ENCODE peak calls at places on chromosomes 4 and X, in five cellular contexts. K is esophagus muscularis mucosa, W is transverse colon, T is Panc1, S is HCT116. X is an unnamed sample.

GRCh38 chrX:45801554-45801953 is 600.9 kb upstream of the DIPK2B start:
- DNase-seq in K (no peak), W (no peak), T (no peak), S (no peak), X (no peak)

GRCh38 chrX:40261955-40262596 is 164.3 kb upstream of the BCOR start:
- DNase-seq in K (no peak), W (no peak), T (no peak), S (no peak), X (no peak)

GRCh38 chr4:94610140-94610539 is 147.6 kb upstream of the BMPR1B start:
- DNase-seq in K (no peak), W (no peak), T (no peak), S (no peak), X (no peak)

GRCh38 chrX:72201836-72202536 is 20.4 kb downstream of the PIN4 start:
- DNase-seq in K (no peak), W (no peak), T (peak), S (no peak), X (no peak)

GRCh38 chr4:146368209-146368608 is 153.5 kb downstream of the SLC10A7 start:
- DNase-seq in K (no peak), W (no peak), T (no peak), S (no peak), X (no peak)

GRCh38 chr4:80173387-80173786 is 23.9 kb upstream of the PRDM8 start:
- DNase-seq in K (no peak), W (no peak), T (no peak), S (no peak), X (no peak)

GRCh38 chr4:144463236-144463635 is 182.7 kb upstream of the HHIP start:
- DNase-seq in K (no peak), W (no peak), T (no peak), S (no peak), X (no peak)

GRCh38 chr4:89829470-89830138 is 7.4 kb downstream of the SNCA start:
- DNase-seq in K (no peak), W (peak), T (no peak), S (no peak), X (no peak)

GRCh38 chr4:110484767-110485166 is 8.8 kb downstream of the ENPEP start:
- DNase-seq in K (no peak), W (no peak), T (no peak), S (no peak), X (no peak)

GRCh38 chr4:120630432-120630831 is 292.1 kb downstream of the PRDM5 start:
- DNase-seq in K (no peak), W (no peak), T (no peak), S (no peak), X (no peak)

GRCh38 chrX:7432901-7433300 is 284.9 kb upstream of the PUDP start:
- DNase-seq in K (no peak), W (no peak), T (no peak), S (no peak), X (no peak)

GRCh38 chr4:15676039-15676438 is 5.6 kb upstream of the FAM200B start:
- DNase-seq in K (no peak), W (no peak), T (no peak), S (no peak), X (no peak)

GRCh38 chr4:176794151-176794550 is 1.4 kb upstream of the VEGFC start:
- DNase-seq in K (no peak), W (no peak), T (no peak), S (no peak), X (no peak)

GRCh38 chr4:147174561-147174960 is 228.9 kb upstream of the TTC29 start:
- DNase-seq in K (no peak), W (no peak), T (no peak), S (no peak), X (no peak)

GRCh38 chr4:105632599-105632998 is 75.9 kb downstream of the INTS12 start:
- DNase-seq in K (no peak), W (no peak), T (no peak), S (no peak), X (no peak)
- H3K27ac ChIP-seq in K (no peak), W (peak), T (no peak), S (no peak), X (peak)

GRCh38 chr4:43357252-43357974 is 464.9 kb downstream of the GRXCR1 start:
- DNase-seq in K (no peak), W (no peak), T (no peak), S (no peak), X (no peak)

GRCh38 chr4:43356786-43357185 is 464.3 kb downstream of the GRXCR1 start:
- DNase-seq in K (no peak), W (no peak), T (no peak), S (no peak), X (no peak)

GRCh38 chr4:43362875-43363636 is 470.5 kb downstream of the GRXCR1 start:
- DNase-seq in K (no peak), W (no peak), T (no peak), S (no peak), X (no peak)

DNA sequence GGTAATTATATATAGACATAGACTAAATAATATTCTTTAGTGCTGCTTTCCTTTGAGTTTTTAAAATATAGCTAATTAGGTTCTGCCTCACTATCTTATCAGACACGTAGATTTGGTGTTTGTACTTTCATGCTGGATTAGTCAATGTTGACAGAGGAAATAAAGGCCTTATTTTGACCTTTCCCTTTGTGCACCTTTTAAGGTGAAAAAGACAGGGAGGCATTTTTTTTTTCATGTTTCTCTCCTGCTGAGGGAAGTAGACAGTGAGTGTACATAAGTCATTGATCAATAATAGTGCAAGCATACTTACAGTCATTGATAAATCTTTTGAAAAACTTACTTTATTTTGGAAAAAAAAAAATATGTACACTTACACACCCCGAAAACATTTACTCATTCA is 467.8 kb downstream of the GRXCR1 start:
- DNase-seq in K (no peak), W (no peak), T (no peak), S (no peak), X (no peak)
- TF ChIP-seq POLR2AphosphoS5 in K (no peak), W (no peak), T (no peak), S (no peak), X (no peak)

DNA sequence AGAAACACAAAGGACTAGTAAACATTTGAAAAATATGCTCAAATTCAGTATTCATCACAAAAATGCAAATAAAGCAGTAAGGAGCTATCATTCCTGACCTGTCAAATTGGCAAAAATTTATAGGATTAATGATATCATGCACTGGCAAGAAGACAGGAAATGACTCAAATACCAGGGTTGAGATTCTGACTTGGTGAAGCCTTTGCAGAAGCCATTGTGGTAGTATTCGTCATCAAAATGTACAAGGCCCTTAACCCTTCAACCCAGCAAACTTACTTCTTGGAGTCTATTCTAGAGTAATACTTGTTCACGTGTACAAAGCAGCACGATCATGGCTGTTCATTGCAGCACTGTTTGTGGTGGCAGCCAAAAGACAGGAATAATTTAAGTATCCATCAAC is 132.4 kb downstream of the ENOX2 start:
- DNase-seq in K (no peak), W (no peak), T (peak), S (peak), X (no peak)
- H3K27ac ChIP-seq in K (no peak), W (no peak), T (no peak), S (no peak), X (no peak)

GRCh38 chr4:184385705-184386141 is 88.6 kb downstream of the IRF2 start:
- DNase-seq in K (no peak), W (peak), T (no peak), S (no peak), X (peak)
- TF ChIP-seq POLR2AphosphoS5 in K (peak), W (peak), T (no peak), S (no peak), X (peak)

GRCh38 chr4:143438710-143439109 is 74.8 kb upstream of the SMARCA5 start:
- DNase-seq in K (no peak), W (no peak), T (no peak), S (no peak), X (no peak)
- H3K27ac ChIP-seq in K (no peak), W (no peak), T (no peak), S (no peak), X (no peak)

GRCh38 chr4:151436093-151436518 is 27.1 kb downstream of the FHIP1A start:
- DNase-seq in K (no peak), W (no peak), T (no peak), S (no peak), X (no peak)
- TF ChIP-seq POLR2AphosphoS5 in K (no peak), W (no peak), T (no peak), S (no peak), X (no peak)

GRCh38 chrX:13212191-13212651 is 107.6 kb downstream of the ATXN3L start:
- DNase-seq in K (no peak), W (no peak), T (no peak), S (no peak), X (no peak)
- H3K27ac ChIP-seq in K (peak), W (no peak), T (peak), S (no peak), X (no peak)

GRCh38 chr4:12674184-12674583 is 810.0 kb downstream of the RAB28 start:
- DNase-seq in K (no peak), W (no peak), T (no peak), S (no peak), X (no peak)

GRCh38 chr4:12672320-12672719 is 811.8 kb downstream of the RAB28 start:
- DNase-seq in K (no peak), W (no peak), T (no peak), S (no peak), X (no peak)
- TF ChIP-seq POLR2AphosphoS5 in K (no peak), W (no peak), T (no peak), S (no peak), X (no peak)

GRCh38 chrX:44016906-44017305 is 43.7 kb upstream of the NDP start:
- DNase-seq in K (no peak), W (no peak), T (no peak), S (no peak), X (no peak)

GRCh38 chrX:44011505-44011904 is 38.3 kb upstream of the NDP start:
- DNase-seq in K (no peak), W (no peak), T (no peak), S (no peak), X (no peak)

GRCh38 chrX:44017726-44018125 is 44.5 kb upstream of the NDP start:
- DNase-seq in K (no peak), W (no peak), T (no peak), S (no peak), X (no peak)

GRCh38 chrX:44010626-44011025 is 37.4 kb upstream of the NDP start:
- DNase-seq in K (no peak), W (no peak), T (no peak), S (no peak), X (no peak)

DNA sequence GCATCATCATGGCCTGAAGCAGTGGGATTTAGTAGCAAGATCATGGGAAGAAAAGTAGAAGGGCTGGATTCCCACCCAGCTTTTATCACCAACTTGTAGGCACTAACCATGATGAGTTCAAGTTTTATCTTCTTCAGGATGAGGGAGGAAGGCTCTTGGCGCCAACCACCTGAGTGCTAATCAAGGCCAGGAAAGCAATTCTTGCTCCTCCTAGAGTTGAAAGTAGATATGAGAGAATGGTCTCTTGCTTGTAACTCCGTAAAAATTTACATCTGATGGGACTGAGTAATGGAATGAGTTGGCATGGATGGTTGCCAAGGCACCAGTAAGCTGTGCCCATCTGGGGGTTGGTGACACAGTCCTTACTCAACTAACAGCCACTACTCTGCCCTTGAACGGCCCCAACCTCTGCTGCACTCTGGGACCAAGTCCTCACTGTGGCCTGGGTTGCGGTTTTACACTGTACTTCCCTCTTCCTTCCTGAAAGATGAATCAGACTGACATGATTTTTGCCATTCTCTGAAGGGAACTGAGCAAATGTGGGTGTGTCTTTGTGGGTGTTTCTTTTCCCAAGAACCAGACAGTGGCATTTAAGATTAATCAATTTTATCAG is 39.4 kb upstream of the NDP start:
- DNase-seq in K (no peak), W (peak), T (peak), S (peak), X (no peak)
- H3K27ac ChIP-seq in K (no peak), W (no peak), T (no peak), S (no peak), X (no peak)